ENCODE peak calls at places on chromosomes 12 and 14, in five cellular contexts. D is H1, Z is lung, B is mammary epithelial cell, F is transverse colon. X is an unnamed sample. For H3K9me3, the result is how much of the 10 kb centered on the place peaks cover.

GRCh38 chr12:45246202-45246601 is 30.3 kb downstream of the ANO6 start:
- DNase-seq in D (no peak), Z (no peak), F (no peak), B (no peak), X (no peak)

GRCh38 chr14:28776482-28777266 is 10.1 kb downstream of the FOXG1 start:
- DNase-seq in Z (no peak), B (no peak), D (no peak), F (no peak), X (no peak)

GRCh38 chr12:102769323-102769916 is 147.6 kb downstream of the PAH start:
- DNase-seq in F (peak), B (peak), Z (peak), D (peak), X (no peak)

GRCh38 chr14:50308363-50308762 is 3.7 kb downstream of the L2HGDH start:
- DNase-seq in Z (no peak), D (no peak), B (no peak), F (no peak), X (no peak)

GRCh38 chr12:65524666-65525065 is 246.2 kb downstream of the MSRB3 start:
- DNase-seq in B (peak), Z (no peak), F (no peak), D (no peak), X (no peak)

GRCh38 chr12:58894040-58894439 is 26.3 kb downstream of the LRIG3 start:
- DNase-seq in Z (no peak), D (no peak), B (no peak), F (no peak), X (no peak)

GRCh38 chr12:99983721-99984258 is 946 bp downstream of the ANKS1B start:
- DNase-seq in F (no peak), D (peak), Z (no peak), B (no peak), X (no peak)

GRCh38 chr12:12282761-12283160 is 15.9 kb upstream of the LRP6 start:
- DNase-seq in F (no peak), Z (no peak), D (no peak), B (peak), X (no peak)

GRCh38 chr14:20969336-20969735 is 14.0 kb downstream of the RNASE2 start:
- DNase-seq in Z (no peak), F (no peak), D (no peak), B (peak), X (no peak)

GRCh38 chr12:10214131-10214876 is 1.6 kb downstream of the GABARAPL1 start:
- DNase-seq in D (no peak), Z (no peak), B (peak), F (no peak), X (no peak)

GRCh38 chr12:58455146-58455545 is 465.2 kb downstream of the LRIG3 start:
- DNase-seq in F (no peak), Z (no peak), D (no peak), B (no peak), X (no peak)

GRCh38 chr14:21476526-21476924 is 234 bp downstream of the RAB2B start:
- DNase-seq in Z (peak), D (no peak), F (peak), B (peak), X (peak)

DNA sequence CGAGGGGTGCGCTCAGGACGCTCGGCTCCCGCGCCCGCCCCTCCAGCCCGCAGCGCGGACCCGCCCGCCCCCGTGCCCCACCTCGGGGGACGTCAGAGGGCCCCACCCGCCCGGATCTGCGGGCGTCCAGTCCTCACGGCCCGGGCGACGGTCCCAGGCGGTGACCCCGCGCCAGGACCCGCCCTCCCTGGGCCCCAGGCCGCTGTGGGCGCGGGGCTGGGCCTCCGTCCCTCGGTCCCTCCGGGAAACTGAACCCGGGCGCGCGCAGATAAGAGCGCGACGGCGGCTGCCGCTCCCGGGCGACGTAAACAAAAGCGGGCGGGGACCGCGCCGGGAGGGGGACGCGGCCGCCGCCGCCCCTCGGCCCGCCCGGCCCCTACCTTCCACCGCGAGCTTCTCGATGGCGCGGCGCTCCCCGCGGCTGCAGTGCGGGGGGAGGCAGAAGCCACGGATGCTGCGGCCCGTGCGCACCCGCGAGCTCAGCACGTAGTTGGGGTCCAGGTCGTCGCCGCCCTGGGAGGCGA is 1.1 kb downstream of the CKB start:
- DNase-seq in B (no peak), D (no peak), F (no peak), Z (no peak), X (no peak)
- H3K4me3 ChIP-seq in B (peak), D (peak), F (peak), Z (peak), X (peak)

GRCh38 chr14:96940009-96940408 is 142.8 kb downstream of the VRK1 start:
- DNase-seq in F (no peak), D (no peak), B (no peak), Z (no peak), X (no peak)

GRCh38 chr14:96934961-96935360 is 137.8 kb downstream of the VRK1 start:
- DNase-seq in Z (no peak), F (no peak), D (no peak), B (no peak), X (no peak)

GRCh38 chr14:96944297-96944696 is 147.1 kb downstream of the VRK1 start:
- DNase-seq in D (no peak), B (no peak), Z (no peak), F (no peak), X (no peak)

DNA sequence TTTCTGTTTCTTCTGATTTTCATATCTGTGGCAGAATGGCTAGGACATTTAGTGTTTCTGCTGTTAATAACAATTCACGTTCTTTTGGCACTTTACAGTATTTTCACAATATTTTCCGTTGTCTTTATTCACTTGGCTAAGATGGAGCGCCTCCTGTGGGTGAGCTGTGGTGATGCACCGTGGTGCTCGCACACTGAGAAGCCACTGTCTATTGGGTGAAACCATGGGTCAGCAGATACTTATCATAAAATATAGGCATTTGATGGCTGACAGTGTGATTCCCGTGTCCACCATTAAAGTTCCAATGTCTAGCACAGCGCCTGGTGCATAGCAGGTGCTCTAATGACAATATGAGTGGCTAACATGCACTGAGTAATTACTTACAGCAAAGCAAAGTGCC is 141.8 kb downstream of the VRK1 start:
- DNase-seq in F (no peak), B (no peak), D (peak), Z (no peak), X (no peak)
- TF ChIP-seq CTCF in F (no peak), B (no peak), D (peak), Z (no peak), X (no peak)

GRCh38 chr14:99062216-99062615 is 209.8 kb downstream of the BCL11B start:
- DNase-seq in D (no peak), Z (no peak), F (no peak), B (no peak), X (no peak)
- H3K9me3 ChIP-seq in D (under half), Z (under half), F (under half), B (under half), X (under half)

DNA sequence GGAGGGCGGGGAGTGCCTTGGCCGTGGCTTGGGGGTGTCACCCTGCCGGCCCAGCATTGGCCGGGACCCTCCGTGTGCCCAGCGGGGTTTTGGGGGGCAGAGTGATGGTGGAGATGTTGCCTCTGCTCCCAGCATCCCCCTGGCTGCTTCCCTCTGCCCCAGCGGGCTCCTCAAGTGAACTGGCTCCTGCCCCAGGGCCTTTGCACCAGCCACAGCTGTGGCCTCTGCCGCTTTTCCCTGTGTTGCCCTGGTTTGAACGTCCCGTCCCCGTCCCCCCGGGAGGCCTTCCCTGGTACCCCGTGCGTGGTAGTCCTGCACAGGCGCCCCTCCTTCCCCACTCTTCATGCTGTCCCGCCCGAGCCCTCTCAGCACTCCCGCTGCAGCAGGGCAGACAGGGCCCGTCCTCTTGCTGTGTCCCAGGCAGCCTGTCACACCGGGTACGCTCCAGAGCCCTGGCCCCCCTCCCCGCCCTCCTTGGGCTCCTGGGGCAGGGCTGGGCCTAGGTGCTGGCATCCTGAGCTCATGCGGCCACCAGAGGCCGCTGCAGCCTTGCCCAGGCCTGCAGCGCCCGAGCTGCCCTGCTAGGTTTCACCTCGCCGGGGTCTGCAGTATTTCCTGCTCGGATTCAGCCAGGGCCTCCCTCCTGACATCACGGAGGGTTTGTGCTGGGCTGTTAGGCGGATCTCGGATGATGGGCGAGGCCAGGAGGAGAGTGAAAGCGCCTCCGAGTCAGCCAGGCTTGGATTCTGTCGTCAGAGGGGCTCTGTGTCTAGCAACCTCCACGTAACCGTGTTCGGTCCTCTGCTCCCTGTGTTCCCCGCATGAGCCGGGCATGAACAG is 9.5 kb downstream of the NOC4L start:
- DNase-seq in Z (peak), D (peak), F (peak), B (peak), X (no peak)
- H3K4me3 ChIP-seq in Z (no peak), D (no peak), F (no peak), B (no peak), X (no peak)

GRCh38 chr12:129193263-129193871 is 340.1 kb downstream of the GLT1D1 start:
- DNase-seq in D (peak), B (no peak), F (peak), Z (no peak), X (no peak)
- TF ChIP-seq CTCF in D (peak), B (peak), F (peak), Z (peak), X (peak)

GRCh38 chr14:102991376-102991775 is 66.0 kb downstream of the CDC42BPB start:
- DNase-seq in D (no peak), B (no peak), Z (no peak), F (no peak), X (no peak)
- H3K9me3 ChIP-seq in D (under half), B (under half), Z (under half), F (under half), X (under half)

DNA sequence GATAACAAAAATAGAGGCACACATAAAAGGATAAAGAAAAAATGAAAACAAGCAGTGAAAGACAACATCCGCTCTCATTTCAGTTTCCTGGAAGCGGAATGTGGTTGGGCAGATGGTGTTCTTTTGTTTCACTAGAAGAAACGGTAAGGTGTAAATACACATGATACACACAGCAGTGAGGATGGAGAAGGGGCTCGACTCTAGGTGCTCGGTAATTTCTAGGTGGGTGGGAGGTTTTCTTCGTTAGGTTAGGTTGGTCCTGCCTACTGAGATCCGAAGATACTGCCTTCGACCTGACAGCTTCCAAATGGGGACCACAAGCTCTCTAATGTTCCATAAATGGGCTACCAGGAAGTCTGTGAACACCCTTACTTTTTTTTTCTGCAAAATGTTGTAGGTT is 1082.5 kb downstream of the BCL11B start:
- DNase-seq in B (no peak), Z (no peak), F (no peak), D (no peak), X (no peak)
- H3K4me3 ChIP-seq in B (no peak), Z (no peak), F (no peak), D (no peak), X (no peak)

X was measured in RWPE2.